ENCODE peak calls at places on chromosomes 12 and 14, in five cellular contexts. P is left ventricle myocardium inferior, U is dorsolateral prefrontal cortex, D is astrocyte of the spinal cord, I is tibial nerve. Y is an unnamed sample.

GRCh38 chr12:31316964-31317363 is 9.0 kb downstream of the SINHCAF start:
- DNase-seq in D (peak; percentile 10), U (no peak), P (no peak), I (no peak), Y (no peak)

GRCh38 chr12:93645702-93646101 is 31.5 kb upstream of the CRADD start:
- DNase-seq in D (peak; percentile 63), U (no peak), I (no peak), P (no peak), Y (peak; percentile 27)

GRCh38 chr14:104178279-104178678 is 39.9 kb downstream of the KIF26A start:
- DNase-seq in P (peak; percentile 58), I (no peak), D (no peak), U (no peak), Y (no peak)

GRCh38 chr12:50282581-50283229 is 615 bp downstream of the LIMA1 start:
- DNase-seq in P (no peak), I (no peak), D (peak; percentile 32), U (no peak), Y (peak; percentile 37)

GRCh38 chr14:105330491-105330895 is 15.9 kb downstream of the PACS2 start:
- DNase-seq in P (no peak), I (no peak), D (peak; percentile 40), U (no peak), Y (no peak)

GRCh38 chr14:94344389-94344788 is 21.3 kb upstream of the SERPINA6 start:
- DNase-seq in P (no peak), D (no peak), U (no peak), I (no peak), Y (no peak)

GRCh38 chr12:131695968-131696367 is 14.9 kb upstream of the SFSWAP start:
- DNase-seq in D (no peak), P (no peak), I (no peak), U (no peak), Y (no peak)

GRCh38 chr12:12432373-12432772 is 75.5 kb downstream of the BORCS5 start:
- DNase-seq in I (no peak), U (no peak), P (no peak), D (peak; percentile 69), Y (no peak)

GRCh38 chr12:104886418-104887401 is 71.4 kb downstream of the SLC41A2 start:
- DNase-seq in D (peak; percentile 75), U (no peak), P (no peak), I (no peak), Y (no peak)

GRCh38 chr12:3743803-3744202 is 9.1 kb downstream of the CRACR2A start:
- DNase-seq in P (no peak), D (peak; percentile 38), U (no peak), I (no peak), Y (no peak)

GRCh38 chr14:33647385-33647786 is 303.5 kb downstream of the EGLN3 start:
- DNase-seq in P (no peak), I (no peak), D (peak; percentile 97), U (no peak), Y (peak; percentile 88)

GRCh38 chr12:106722854-106723253 is 51.6 kb upstream of the RIC8B start:
- DNase-seq in P (no peak), D (no peak), U (no peak), I (no peak), Y (no peak)

GRCh38 chr14:25843761-25844470 is 753.9 kb downstream of the NOVA1 start:
- DNase-seq in U (no peak), I (no peak), P (no peak), D (no peak), Y (no peak)

GRCh38 chr12:123530683-123531082 is 2.8 kb downstream of the RILPL1 start:
- DNase-seq in I (no peak), P (no peak), D (no peak), U (no peak), Y (no peak)

GRCh38 chr12:123532808-123533649 is 490 bp downstream of the RILPL1 start:
- DNase-seq in D (peak; percentile 35), U (no peak), P (peak; percentile 42), I (peak; percentile 23), Y (peak; percentile 61)

GRCh38 chr12:123531091-123531490 is 2.4 kb downstream of the RILPL1 start:
- DNase-seq in P (peak; percentile 52), U (no peak), I (no peak), D (no peak), Y (no peak)

GRCh38 chr12:123533672-123534643 is at the start of gene RILPL1:
- DNase-seq in U (peak; percentile 40), P (peak; percentile 63), I (no peak), D (peak; percentile 27), Y (peak; percentile 64)

GRCh38 chr12:123532021-123532420 is 1.5 kb downstream of the RILPL1 start:
- DNase-seq in U (no peak), D (peak; percentile 43), I (no peak), P (no peak), Y (no peak)
- H3K4me3 ChIP-seq in U (peak overlapping the region; percentile 91), D (peak overlapping the region; percentile 71), I (peak overlapping the region; percentile 71), P (peak overlapping the region; percentile 89), Y (no peak overlapping the region)

GRCh38 chr14:48853159-48853558 is 733.0 kb downstream of the RPS29 start:
- DNase-seq in D (no peak), P (no peak), U (no peak), I (no peak), Y (no peak)
- H3K4me3 ChIP-seq in D (no peak overlapping the region), P (no peak overlapping the region), U (no peak overlapping the region), I (no peak overlapping the region), Y (no peak overlapping the region)

GRCh38 chr12:121466800-121467637 is 67.1 kb downstream of the RNF34 start:
- DNase-seq in D (peak; percentile 86), U (peak; percentile 83), P (peak; percentile 92), I (peak; percentile 75), Y (peak; percentile 89)
- H3K4me3 ChIP-seq in D (peak overlapping the region; percentile 57), U (peak overlapping the region; percentile 58), P (peak overlapping the region; percentile 76), I (peak overlapping the region; percentile 50), Y (peak overlapping the region; percentile 93)

DNA sequence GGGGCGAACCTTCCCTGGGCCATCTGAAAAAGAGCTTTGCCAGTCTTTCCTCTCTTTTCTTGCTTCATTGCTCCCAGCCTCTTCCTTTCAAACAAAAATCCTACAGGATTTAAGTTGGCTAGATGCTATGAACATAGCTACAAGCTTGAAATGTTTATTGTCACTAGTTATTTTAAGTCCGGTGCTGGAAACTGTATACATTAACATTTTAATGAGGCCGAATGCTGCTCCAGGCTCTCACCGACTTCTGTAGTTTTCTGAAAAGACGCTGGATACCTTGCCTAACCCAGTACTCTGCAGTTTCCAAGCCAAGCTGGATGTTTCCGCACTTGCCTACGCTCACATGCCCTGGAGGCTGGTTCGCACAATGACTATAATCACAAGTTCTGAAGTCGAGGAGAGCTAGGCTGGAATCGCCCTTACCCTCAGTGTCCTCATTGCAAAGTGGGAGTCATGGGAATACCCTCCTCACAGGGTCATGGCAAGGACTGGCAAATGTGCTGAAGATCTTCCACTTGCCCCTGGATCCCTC is 39.1 kb downstream of the LTBP2 start:
- DNase-seq in U (no peak), I (no peak), D (peak; percentile 65), P (no peak), Y (no peak)
- H3K4me3 ChIP-seq in U (no peak overlapping the region), I (no peak overlapping the region), D (peak overlapping the region; percentile 13), P (no peak overlapping the region), Y (peak overlapping the region; percentile 12)

GRCh38 chr14:89615421-89615820 is 198.4 kb upstream of the FOXN3 start:
- DNase-seq in D (no peak), P (no peak), I (no peak), U (no peak), Y (no peak)
- H3K4me3 ChIP-seq in D (no peak overlapping the region), P (peak overlapping the region; percentile 83), I (no peak overlapping the region), U (peak overlapping the region; percentile 5), Y (no peak overlapping the region)

DNA sequence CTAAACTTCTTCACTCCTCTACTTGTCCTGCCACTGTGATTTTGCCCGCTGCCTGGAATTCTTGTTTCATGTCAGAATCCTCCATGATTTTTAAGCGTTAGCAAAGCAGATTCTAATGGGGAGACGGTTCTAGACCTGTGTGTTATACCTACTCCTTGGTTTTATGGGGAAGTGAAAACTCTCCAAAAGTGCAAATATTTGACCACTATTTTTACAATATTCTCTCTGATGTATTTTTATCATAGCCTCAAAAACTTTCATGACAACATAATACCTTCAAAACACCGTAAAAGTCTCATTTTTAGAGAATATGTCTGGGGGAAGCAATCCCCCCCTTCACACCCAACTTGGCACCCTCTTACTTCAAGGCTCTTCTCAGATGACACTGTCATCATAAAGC is 12.9 kb upstream of the KRAS start:
- DNase-seq in D (no peak), P (no peak), U (no peak), I (no peak), Y (no peak)
- H3K4me3 ChIP-seq in D (no peak overlapping the region), P (no peak overlapping the region), U (no peak overlapping the region), I (no peak overlapping the region), Y (no peak overlapping the region)

GRCh38 chr12:108306014-108306501 is 33.1 kb downstream of the CMKLR1 start:
- DNase-seq in P (no peak), U (no peak), I (no peak), D (peak; percentile 59), Y (no peak)
- H3K4me3 ChIP-seq in P (peak overlapping the region; percentile 45), U (no peak overlapping the region), I (peak overlapping the region; percentile 19), D (no peak overlapping the region), Y (no peak overlapping the region)

GRCh38 chr14:98136019-98136418 is 1136.0 kb downstream of the BCL11B start:
- DNase-seq in D (no peak), U (no peak), P (no peak), I (no peak), Y (no peak)
- H3K4me3 ChIP-seq in D (no peak overlapping the region), U (no peak overlapping the region), P (no peak overlapping the region), I (no peak overlapping the region), Y (no peak overlapping the region)

DNA sequence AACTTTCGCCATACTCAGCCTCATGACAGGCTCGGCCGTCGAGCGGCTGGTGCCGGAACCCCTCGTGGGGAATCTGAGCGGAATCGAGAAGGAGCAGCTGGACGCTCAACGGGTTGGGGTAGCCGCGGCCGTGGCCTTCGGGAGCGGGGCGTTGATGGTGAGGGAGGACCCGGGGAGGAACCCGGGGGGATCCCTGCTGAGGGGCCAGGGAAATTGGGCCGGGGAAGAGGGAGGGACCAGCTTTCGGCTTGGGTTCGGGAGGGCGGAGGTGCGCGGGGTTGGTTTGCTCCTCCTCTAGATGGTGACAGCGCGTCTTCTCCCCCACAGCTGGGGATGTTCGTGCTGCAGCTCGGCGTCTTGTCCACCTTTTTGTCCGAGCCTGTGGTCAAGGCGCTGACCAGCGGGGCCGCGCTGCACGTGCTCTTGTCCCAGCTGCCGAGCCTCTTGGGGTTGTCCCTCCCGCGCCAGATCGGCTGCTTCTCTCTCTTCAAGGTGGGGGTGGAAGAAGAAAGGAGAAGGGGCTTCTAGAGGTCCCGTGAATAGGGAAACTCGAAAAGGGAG is 9.8 kb downstream of the ARHGEF25 start:
- DNase-seq in U (no peak), D (no peak), P (no peak), I (no peak), Y (peak; percentile 98)
- H3K4me3 ChIP-seq in U (peak overlapping the region; percentile 58), D (no peak overlapping the region), P (peak overlapping the region; percentile 66), I (peak overlapping the region; percentile 52), Y (peak overlapping the region; percentile 26)

GRCh38 chr12:57459055-57459749 is 383 bp upstream of the GLI1 start:
- DNase-seq in D (peak; percentile 96), I (peak; percentile 90), P (peak; percentile 93), U (peak; percentile 91), Y (no peak)

GRCh38 chr12:57459750-57460400 is at the start of gene GLI1:
- DNase-seq in U (no peak), I (no peak), P (no peak), D (no peak), Y (peak; percentile 100)

GRCh38 chr12:57461904-57462306 is 2.3 kb downstream of the GLI1 start:
- DNase-seq in D (no peak), U (no peak), I (no peak), P (no peak), Y (no peak)

GRCh38 chr12:57461326-57461903 is 1.8 kb downstream of the GLI1 start:
- DNase-seq in D (peak; percentile 59), P (peak; percentile 74), I (peak; percentile 69), U (no peak), Y (peak; percentile 100)

GRCh38 chr12:57460457-57461325 is 1.1 kb downstream of the GLI1 start:
- DNase-seq in I (no peak), P (no peak), U (no peak), D (no peak), Y (no peak)
- H3K4me3 ChIP-seq in I (peak overlapping the region; percentile 84), P (peak overlapping the region; percentile 80), U (peak overlapping the region; percentile 77), D (peak overlapping the region; percentile 70), Y (peak overlapping the region; percentile 50)